ENCODE peak calls at places on chromosomes 11 and 22, in four cellular contexts. B is fibroblast of lung; K is CD4-positive, CD25-positive, alpha-beta regulatory T cell; G is neural progenitor cell. Z is an unnamed sample. For H3K4me1, the result is how much of the 10 kb centered on the place peaks cover.

GRCh38 chr11:13963169-13963948 is 836 bp downstream of the SPON1 start:
- DNase-seq in B (peak), K (no peak), G (peak), Z (peak)

GRCh38 chr11:103696130-103696529 is 340.3 kb upstream of the DDI1 start:
- DNase-seq in B (no peak), K (no peak), G (no peak), Z (no peak)

GRCh38 chr22:50268655-50269113 is 1.5 kb downstream of the MAPK11 start:
- DNase-seq in B (no peak), K (no peak), G (no peak), Z (peak)

GRCh38 chr11:17915500-17916143 is 97.2 kb downstream of the SERGEF start:
- DNase-seq in B (no peak), K (no peak), G (no peak), Z (no peak)

GRCh38 chr11:8225589-8226036 is 38.1 kb downstream of the LMO1 start:
- DNase-seq in B (peak), K (peak), G (peak), Z (peak)

GRCh38 chr11:46612326-46612725 is 4.7 kb downstream of the HARBI1 start:
- DNase-seq in B (no peak), K (no peak), G (no peak), Z (no peak)

GRCh38 chr22:50734986-50735738 is 2.8 kb upstream of the ACR start:
- DNase-seq in B (no peak), K (no peak), G (no peak), Z (peak)

GRCh38 chr11:63698976-63699733 is 17.9 kb downstream of the RTN3 start:
- DNase-seq in B (no peak), K (no peak), G (peak), Z (peak)

GRCh38 chr11:34395916-34396555 is 38.2 kb upstream of the ABTB2 start:
- DNase-seq in B (peak), K (no peak), G (no peak), Z (no peak)

GRCh38 chr11:70078095-70078795 is at the start of gene ANO1:
- DNase-seq in B (no peak), K (no peak), G (peak), Z (no peak)

GRCh38 chr22:42591987-42592386 is 22.7 kb downstream of the POLDIP3 start:
- DNase-seq in B (no peak), K (no peak), G (no peak), Z (no peak)

GRCh38 chr11:91773090-91773489 is 451.5 kb upstream of the FAT3 start:
- DNase-seq in B (peak), K (no peak), G (peak), Z (no peak)

GRCh38 chr11:119533931-119534694 is 111.1 kb upstream of the THY1 start:
- DNase-seq in B (peak), K (peak), G (peak), Z (peak)

GRCh38 chr11:120952503-120953229 is 71.2 kb upstream of the TBCEL start:
- DNase-seq in B (peak), K (no peak), G (peak), Z (peak)

GRCh38 chr11:132101861-132102260 is 731.4 kb downstream of the NTM start:
- DNase-seq in B (no peak), K (no peak), G (no peak), Z (no peak)

GRCh38 chr11:77068461-77069335 is 1.9 kb downstream of the CAPN5 start:
- DNase-seq in B (no peak), K (no peak), G (no peak), Z (no peak)

GRCh38 chr11:128759597-128759996 is 65.7 kb downstream of the FLI1 start:
- DNase-seq in B (no peak), K (no peak), G (no peak), Z (no peak)

GRCh38 chr11:839875-840617 is 2.3 kb downstream of the POLR2L start:
- DNase-seq in B (no peak), K (no peak), G (no peak), Z (no peak)

GRCh38 chr22:19844423-19845368 is 10.0 kb downstream of the GNB1L start:
- DNase-seq in B (no peak), K (no peak), G (no peak), Z (peak)

GRCh38 chr11:37574361-37574760 is 976.3 kb upstream of the RAG2 start:
- DNase-seq in B (no peak), K (no peak), G (no peak), Z (no peak)

GRCh38 chr22:42608481-42609361 is 6.0 kb downstream of the POLDIP3 start:
- DNase-seq in B (peak), K (no peak), G (peak), Z (no peak)

GRCh38 chr11:65491614-65492386 is 7.0 kb upstream of the MALAT1 start:
- DNase-seq in B (peak), K (no peak), G (peak), Z (peak)

GRCh38 chr22:50697667-50698506 is 25.3 kb downstream of the SHANK3 start:
- DNase-seq in B (no peak), K (no peak), G (no peak), Z (no peak)

GRCh38 chr11:122735031-122735430 is 79.5 kb downstream of the UBASH3B start:
- DNase-seq in B (peak), K (no peak), G (no peak), Z (no peak)

GRCh38 chr11:122731500-122731913 is 76.0 kb downstream of the UBASH3B start:
- DNase-seq in B (peak), K (no peak), G (no peak), Z (no peak)

GRCh38 chr11:122733301-122733686 is 77.8 kb downstream of the UBASH3B start:
- DNase-seq in B (peak), K (no peak), G (no peak), Z (no peak)

GRCh38 chr11:122729139-122729538 is 73.6 kb downstream of the UBASH3B start:
- DNase-seq in B (no peak), K (no peak), G (no peak), Z (no peak)

DNA sequence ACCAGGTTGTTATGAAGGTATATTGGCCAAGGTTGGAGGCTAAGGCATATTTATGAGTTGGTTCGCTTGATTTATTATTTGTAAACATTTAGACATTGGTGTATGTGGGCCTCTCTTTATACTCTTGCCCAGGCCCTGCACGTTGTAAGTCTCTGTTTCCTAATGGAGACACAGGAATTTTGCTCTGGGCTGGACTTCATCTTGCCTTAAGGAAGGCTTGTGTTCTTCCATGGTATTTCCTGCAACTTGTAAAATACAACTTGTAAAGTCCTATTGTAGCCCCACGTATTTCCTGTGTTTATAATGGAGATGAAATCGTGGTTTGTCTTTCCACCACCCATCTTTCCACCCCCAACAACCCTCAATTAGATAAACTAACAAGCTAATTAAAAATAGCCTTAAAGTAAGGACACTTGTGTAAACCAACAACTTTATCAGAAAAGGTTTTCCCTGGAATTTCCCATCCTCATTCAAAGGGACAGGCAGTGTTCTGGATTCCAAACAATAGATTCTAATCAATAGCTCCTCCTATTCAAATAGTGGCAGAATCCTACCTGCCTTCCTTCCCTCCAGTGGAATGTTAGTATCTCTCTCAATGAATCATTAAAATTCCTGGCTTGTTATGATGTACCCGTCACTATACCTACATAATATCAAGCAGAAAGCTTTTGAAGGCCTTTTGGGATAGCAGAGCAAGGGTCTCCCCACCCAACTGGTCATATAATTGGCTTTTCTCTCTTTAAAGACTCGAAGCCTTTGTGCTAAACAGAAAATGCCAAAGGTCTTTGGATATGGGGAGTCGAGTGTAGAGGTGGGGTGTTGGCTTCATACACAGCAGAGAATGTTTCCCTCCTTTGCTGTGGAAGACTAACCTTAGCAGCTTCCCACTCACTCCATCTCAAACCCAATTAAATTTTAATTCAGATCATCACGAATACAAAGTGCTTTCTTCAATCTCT is 77.1 kb downstream of the UBASH3B start:
- DNase-seq in B (no peak), K (no peak), G (no peak), Z (no peak)
- H3K4me1 ChIP-seq in B (under half), K (under half), G (under half), Z (under half)

DNA sequence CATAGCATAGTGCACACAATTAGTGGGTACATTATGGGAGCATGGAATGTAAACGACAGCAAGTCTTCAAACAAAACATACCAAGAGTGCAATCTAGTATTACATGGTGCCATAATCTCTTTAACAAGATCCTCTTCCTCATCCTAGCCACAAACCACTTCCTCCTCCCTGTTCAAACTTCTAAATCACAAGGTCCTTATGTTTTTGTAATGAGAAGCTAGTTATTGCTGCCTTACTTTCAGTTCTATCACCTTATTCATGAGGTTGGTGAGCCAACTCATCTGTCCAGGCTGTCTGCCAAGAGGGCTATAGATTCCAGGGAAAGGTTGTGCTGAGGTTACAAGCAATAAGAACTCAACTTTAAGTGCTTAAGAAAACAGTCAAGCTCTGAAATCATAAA is 195.4 kb upstream of the ARHGAP20 start:
- DNase-seq in B (peak), K (no peak), G (no peak), Z (peak)
- H3K4me3 ChIP-seq in B (no peak), K (peak), G (no peak), Z (no peak)

DNA sequence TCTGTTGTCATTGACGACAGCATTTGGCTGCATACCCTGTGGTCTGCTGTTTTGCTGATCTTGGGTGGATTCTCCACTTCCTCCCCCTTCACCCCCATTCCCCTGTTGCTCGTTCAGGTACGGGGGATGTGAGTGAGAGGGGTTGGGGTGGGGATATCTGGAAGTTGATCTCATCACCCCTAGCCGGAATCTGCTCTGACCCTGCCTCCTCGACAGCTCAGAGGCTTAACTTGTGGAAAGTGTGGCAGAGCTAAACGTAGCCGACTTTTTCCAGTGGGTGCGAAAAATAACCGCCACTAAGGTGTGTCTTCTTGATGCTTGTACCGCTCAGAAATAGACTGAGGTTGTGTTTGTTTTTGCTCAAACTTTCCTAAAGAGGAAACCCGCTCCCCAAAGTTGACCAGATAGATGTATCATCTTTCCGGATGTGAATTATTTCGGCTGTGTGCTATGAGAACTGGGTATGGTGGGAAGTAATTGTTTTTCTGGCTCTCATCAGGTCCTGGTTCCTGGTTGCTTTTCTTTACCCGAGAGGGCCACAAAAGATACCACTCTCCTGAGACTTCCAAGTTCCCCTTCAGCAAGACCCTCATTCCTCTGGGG is 6.6 kb downstream of the ZBTB16 start:
- DNase-seq in B (no peak), K (no peak), G (no peak), Z (no peak)
- H3K4me1 ChIP-seq in B (under half), K (under half), G (under half), Z (under half)

DNA sequence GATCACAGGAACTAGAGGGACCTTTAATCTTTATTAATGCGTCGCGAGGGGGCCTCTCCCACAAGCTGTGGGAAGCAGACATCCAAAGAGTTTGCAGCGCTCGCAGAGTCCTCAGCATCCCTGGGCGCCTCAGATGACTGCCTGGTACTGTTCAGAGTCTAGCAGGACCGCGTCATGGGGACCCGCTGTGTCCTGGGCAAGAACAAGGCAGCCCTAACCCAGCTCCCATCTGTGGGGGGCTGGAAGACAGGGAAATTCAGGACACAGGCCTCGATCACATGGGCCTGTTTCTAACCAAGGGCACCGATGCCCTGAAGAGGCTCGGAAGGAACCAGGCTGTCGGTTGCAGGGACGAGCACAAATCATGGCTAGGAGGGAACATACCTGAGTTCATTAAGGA is 40.0 kb downstream of the CACNG2 start:
- DNase-seq in B (no peak), K (no peak), G (no peak), Z (no peak)
- H3K4me3 ChIP-seq in B (no peak), K (no peak), G (no peak), Z (no peak)

DNA sequence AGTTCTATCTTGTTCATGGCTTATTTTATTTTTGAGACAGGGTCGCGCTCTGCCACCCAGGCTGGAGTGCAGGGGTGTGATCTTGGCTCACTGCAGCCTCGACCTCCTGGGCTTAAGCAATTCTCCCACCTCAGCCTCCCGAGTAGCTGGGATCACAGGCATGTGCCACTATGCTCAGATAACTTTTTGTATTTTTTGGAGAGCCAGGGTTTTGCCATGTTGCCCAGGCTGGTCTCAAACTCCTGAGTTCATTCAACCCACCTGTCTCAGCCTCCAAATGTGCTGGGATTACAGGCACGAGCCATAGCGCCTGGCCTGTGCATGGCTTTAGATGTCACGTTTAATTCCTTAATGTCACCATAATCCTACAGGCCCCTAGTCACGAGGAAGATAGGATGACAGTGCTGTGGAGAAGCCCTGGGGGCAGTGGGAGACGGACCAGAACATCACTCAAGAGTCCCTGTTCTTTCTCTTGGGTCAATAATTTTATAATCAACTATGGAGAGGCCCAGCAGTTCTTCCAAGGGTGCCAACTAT is 99.5 kb downstream of the RDX start:
- DNase-seq in B (no peak), K (no peak), G (no peak), Z (no peak)
- H3K4me1 ChIP-seq in B (under half), K (under half), G (under half), Z (under half)